ENCODE peak calls at places on chromosomes 6 and 20, in five cellular contexts. H is mucosa of gallbladder, B is lower leg skin, N is endothelial cell, C is foreskin keratinocyte. U is an unnamed sample.

GRCh38 chr6:137830562-137830961 is 36.5 kb upstream of the TNFAIP3 start:
- DNase-seq in C (no peak), N (no peak), B (no peak), H (no peak), U (no peak)

GRCh38 chr6:39791850-39792500 is at the start of gene DAAM2:
- DNase-seq in B (peak; percentile 92), H (no peak), N (peak; percentile 60), C (no peak), U (no peak)

GRCh38 chr6:24720131-24720603 is 1.2 kb upstream of the C6orf62 start:
- DNase-seq in B (peak; percentile 92), C (peak; percentile 26), N (peak; percentile 54), H (peak; percentile 44), U (peak; percentile 41)

GRCh38 chr6:43604174-43604573 is 24.9 kb downstream of the GTPBP2 start:
- DNase-seq in C (peak; percentile 87), B (no peak), H (no peak), N (no peak), U (no peak)

GRCh38 chr20:20367681-20368413 is at the start of gene INSM1:
- DNase-seq in B (no peak), C (no peak), H (no peak), N (peak; percentile 10), U (peak; percentile 24)

GRCh38 chr20:33653900-33654596 is 8.1 kb upstream of the C20orf144 start:
- DNase-seq in C (peak; percentile 30), H (peak; percentile 93), B (peak; percentile 90), N (no peak), U (peak; percentile 80)

GRCh38 chr6:11110921-11111768 is at the start of gene ERVFRD-1:
- DNase-seq in B (no peak), C (no peak), H (no peak), N (no peak), U (no peak)

GRCh38 chr6:161918154-161918553 is 644.3 kb upstream of the AGPAT4 start:
- DNase-seq in N (no peak), C (no peak), H (no peak), B (no peak), U (no peak)

GRCh38 chr6:110874880-110875547 is 429 bp downstream of the AMD1 start:
- DNase-seq in C (no peak), B (peak; percentile 88), N (peak; percentile 45), H (peak; percentile 34), U (peak; percentile 34)

GRCh38 chr6:142605922-142606321 is 304.1 kb downstream of the ADGRG6 start:
- DNase-seq in C (peak; percentile 79), H (no peak), B (no peak), N (no peak), U (no peak)

GRCh38 chr6:136289327-136289578 is 393 bp downstream of the BCLAF1 start:
- DNase-seq in H (peak; percentile 92), B (peak; percentile 98), C (peak; percentile 77), N (peak; percentile 93), U (peak; percentile 93)

GRCh38 chr20:47854687-47855212 is 69.5 kb upstream of the SULF2 start:
- DNase-seq in H (peak; percentile 17), C (peak; percentile 40), B (no peak), N (peak; percentile 18), U (peak; percentile 74)

GRCh38 chr6:55980627-55981211 is 105.3 kb upstream of the BMP5 start:
- DNase-seq in H (peak; percentile 16), B (no peak), C (peak; percentile 34), N (peak; percentile 47), U (no peak)

GRCh38 chr6:144064402-144064830 is 31.0 kb downstream of the SF3B5 start:
- DNase-seq in B (peak; percentile 90), C (no peak), N (peak; percentile 18), H (peak; percentile 18), U (no peak)

U was measured in Caco-2.